ENCODE peak calls at places on chromosome 6, in four cellular contexts. L is fibroblast of villous mesenchyme; J is upper lobe of left lung; A is CD4-positive, alpha-beta T cell. X is an unnamed sample.

GRCh38 chr6:144534123-144534676 is 249.1 kb downstream of the UTRN start:
- DNase-seq in J (no peak), L (no peak), A (no peak), X (no peak)

GRCh38 chr6:41097467-41098090 is 24.8 kb downstream of the NFYA start:
- DNase-seq in A (no peak), J (no peak), L (peak; percentile 54), X (no peak)

GRCh38 chr6:102028173-102028572 is 634.7 kb downstream of the GRIK2 start:
- DNase-seq in A (no peak), J (no peak), L (no peak), X (no peak)

GRCh38 chr6:72905705-72906478 is 284.0 kb downstream of the KCNQ5 start:
- DNase-seq in A (no peak), J (no peak), L (no peak), X (no peak)

GRCh38 chr6:78492351-78493010 is 374.9 kb upstream of the IRAK1BP1 start:
- DNase-seq in J (no peak), L (peak; percentile 32), A (no peak), X (no peak)

GRCh38 chr6:15073883-15074465 is 171.9 kb upstream of the JARID2 start:
- DNase-seq in J (no peak), A (no peak), L (no peak), X (no peak)

GRCh38 chr6:110554966-110555460 is 78.6 kb upstream of the SLC22A16 start:
- DNase-seq in A (no peak), J (no peak), L (no peak), X (no peak)

GRCh38 chr6:4301871-4302270 is 166.5 kb upstream of the ECI2 start:
- DNase-seq in L (no peak), A (no peak), J (no peak), X (no peak)

GRCh38 chr6:7671581-7671980 is 54.3 kb upstream of the BMP6 start:
- DNase-seq in L (peak; percentile 25), J (no peak), A (no peak), X (no peak)

GRCh38 chr6:88629838-88630462 is 333.5 kb downstream of the RNGTT start:
- DNase-seq in J (no peak), L (no peak), A (no peak), X (no peak)

GRCh38 chr6:35400901-35401311 is 51.2 kb upstream of the FANCE start:
- DNase-seq in A (no peak), J (no peak), L (no peak), X (no peak)

GRCh38 chr6:159101656-159102055 is 56.9 kb upstream of the TAGAP start:
- DNase-seq in L (no peak), A (no peak), J (no peak), X (no peak)

GRCh38 chr6:16651871-16652270 is 109.4 kb downstream of the ATXN1 start:
- DNase-seq in L (no peak), J (no peak), A (no peak), X (no peak)

GRCh38 chr6:168371989-168372711 is 52.6 kb upstream of the DACT2 start:
- DNase-seq in J (peak; percentile 58), L (no peak), A (no peak), X (no peak)

GRCh38 chr6:97186416-97186999 is 96.5 kb downstream of the MMS22L start:
- DNase-seq in J (no peak), A (peak; percentile 60), L (peak; percentile 72), X (peak; percentile 15)

GRCh38 chr6:14211596-14211961 is 94.0 kb downstream of the CD83 start:
- DNase-seq in L (peak; percentile 54), A (peak; percentile 36), J (peak; percentile 87), X (no peak)

GRCh38 chr6:106411643-106412200 is 51.2 kb downstream of the CRYBG1 start:
- DNase-seq in A (no peak), J (no peak), L (no peak), X (no peak)

GRCh38 chr6:149170564-149171452 is 146.7 kb upstream of the TAB2 start:
- DNase-seq in J (no peak), L (peak; percentile 39), A (no peak), X (no peak)

GRCh38 chr6:40882321-40882720 is 156.7 kb downstream of the UNC5CL start:
- DNase-seq in L (no peak), J (peak; percentile 29), A (no peak), X (no peak)

GRCh38 chr6:111692327-111693164 is 86.9 kb upstream of the TRAF3IP2 start:
- DNase-seq in A (no peak), L (no peak), J (peak; percentile 36), X (no peak)

GRCh38 chr6:140346461-140346860 is 972.0 kb upstream of the CITED2 start:
- DNase-seq in J (no peak), L (peak; percentile 81), A (no peak), X (no peak)

GRCh38 chr6:71123051-71123450 is 165.6 kb upstream of the OGFRL1 start:
- DNase-seq in A (no peak), L (peak; percentile 47), J (no peak), X (no peak)

GRCh38 chr6:163766936-163767335 is 352.4 kb downstream of the QKI start:
- DNase-seq in J (no peak), L (no peak), A (no peak), X (no peak)

GRCh38 chr6:163324928-163325784 is 89.4 kb upstream of the QKI start:
- DNase-seq in J (no peak), L (peak; percentile 39), A (no peak), X (no peak)

GRCh38 chr6:65760285-65760684 is 53.3 kb upstream of the EYS start:
- DNase-seq in J (no peak), A (no peak), L (no peak), X (no peak)

GRCh38 chr6:9250852-9251251 is 815.5 kb upstream of the SLC35B3 start:
- DNase-seq in J (no peak), A (no peak), L (peak; percentile 44), X (no peak)

GRCh38 chr6:133610271-133610840 is 278.6 kb upstream of the TCF21 start:
- DNase-seq in A (no peak), J (no peak), L (peak; percentile 84), X (no peak)

GRCh38 chr6:134041093-134041492 is 11.3 kb downstream of the SLC2A12 start:
- DNase-seq in J (no peak), A (no peak), L (peak; percentile 62), X (no peak)

GRCh38 chr6:18405477-18406293 is 18.5 kb downstream of the RNF144B start:
- DNase-seq in L (peak; percentile 83), J (no peak), A (no peak), X (no peak)

GRCh38 chr6:4128748-4129147 is 6.6 kb downstream of the ECI2 start:
- DNase-seq in L (peak; percentile 47), J (no peak), A (no peak), X (no peak)

GRCh38 chr6:18359237-18359885 is 27.8 kb upstream of the RNF144B start:
- DNase-seq in L (no peak), J (no peak), A (no peak), X (no peak)

GRCh38 chr6:105511639-105512038 is 108.8 kb upstream of the PREP start:
- DNase-seq in J (no peak), L (no peak), A (no peak), X (no peak)

GRCh38 chr6:137218473-137218916 is 690 bp downstream of the IFNGR1 start:
- DNase-seq in L (peak; percentile 76), A (peak; percentile 26), J (no peak), X (no peak)

GRCh38 chr6:150937126-150937906 is 71.8 kb downstream of the MTHFD1L start:
- DNase-seq in J (no peak), A (no peak), L (no peak), X (no peak)

GRCh38 chr6:57259064-57259463 is 37.0 kb upstream of the RAB23 start:
- DNase-seq in L (no peak), A (no peak), J (no peak), X (no peak)

GRCh38 chr6:66232890-66233289 is 525.9 kb upstream of the EYS start:
- DNase-seq in J (no peak), A (no peak), L (no peak), X (no peak)

DNA sequence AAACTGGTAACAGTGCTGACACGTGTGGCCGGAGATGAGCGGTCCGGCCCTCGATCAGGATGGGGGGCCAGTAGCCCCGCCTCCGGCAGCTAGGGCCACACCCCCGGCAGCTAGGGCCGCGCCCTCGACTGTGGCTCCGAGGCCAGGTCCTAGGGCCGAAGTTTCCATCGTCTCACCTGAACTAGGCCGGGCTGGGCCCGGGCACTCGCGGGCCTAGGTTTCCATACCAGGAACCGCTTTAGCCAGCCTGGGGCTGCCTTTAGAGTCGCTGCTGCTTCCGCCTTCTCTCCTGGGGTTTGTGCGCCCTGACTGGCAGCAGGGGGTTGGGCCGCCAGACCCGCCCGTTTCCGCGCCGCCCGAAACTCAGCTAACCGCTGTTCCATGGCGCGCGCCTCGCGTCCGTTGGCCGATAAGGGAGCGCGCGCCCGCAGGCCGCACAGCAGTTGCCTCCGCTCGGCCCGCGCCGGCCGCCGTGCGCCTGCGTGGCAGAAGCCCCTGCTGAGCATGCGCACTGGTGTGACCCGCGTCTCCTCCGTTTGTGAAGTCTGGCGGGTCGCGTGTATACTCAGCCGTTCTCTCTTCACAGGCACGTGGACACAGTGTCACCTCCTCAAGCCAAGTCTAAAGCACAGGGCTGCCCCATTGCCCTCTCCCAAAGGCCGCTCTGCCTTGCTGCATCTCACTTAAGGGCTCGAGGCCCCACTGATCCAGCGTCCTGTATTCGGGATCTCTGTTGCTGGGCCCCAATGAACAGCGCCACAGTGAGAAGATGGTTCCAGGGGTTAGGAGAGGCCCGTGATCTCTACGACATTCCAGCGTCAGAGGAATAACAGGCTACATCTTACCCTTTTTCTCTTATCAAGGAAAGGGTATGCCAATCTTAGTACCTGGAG is at the start of gene SAYSD1:
- DNase-seq in L (peak; percentile 88), J (peak; percentile 98), A (peak; percentile 87), X (peak; percentile 93)
- TF ChIP-seq CTCF in L (no peak), J (peak; percentile 29), A (no peak), X (no peak)

DNA sequence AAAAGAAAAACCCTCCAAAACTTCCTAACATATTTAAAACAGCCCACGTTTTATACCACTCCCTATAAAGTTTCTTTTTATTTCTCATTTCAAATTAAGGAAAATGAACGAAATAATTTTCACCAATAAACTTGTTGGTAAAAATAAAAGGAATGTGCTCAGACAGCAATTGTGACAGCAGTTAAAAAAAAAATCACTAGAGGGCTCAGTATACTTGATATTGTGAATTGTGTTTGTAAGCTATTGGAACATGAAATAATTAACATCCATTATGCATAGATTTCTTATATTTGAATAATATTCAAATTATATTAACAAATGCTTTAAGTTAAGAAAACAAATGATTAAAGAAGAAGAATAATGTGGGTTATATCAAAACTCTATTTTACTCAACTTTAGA is 105.5 kb downstream of the ASCC3 start:
- DNase-seq in J (no peak), A (no peak), L (peak; percentile 18), X (no peak)
- TF ChIP-seq CTCF in J (no peak), A (no peak), L (peak; percentile 20), X (no peak)

DNA sequence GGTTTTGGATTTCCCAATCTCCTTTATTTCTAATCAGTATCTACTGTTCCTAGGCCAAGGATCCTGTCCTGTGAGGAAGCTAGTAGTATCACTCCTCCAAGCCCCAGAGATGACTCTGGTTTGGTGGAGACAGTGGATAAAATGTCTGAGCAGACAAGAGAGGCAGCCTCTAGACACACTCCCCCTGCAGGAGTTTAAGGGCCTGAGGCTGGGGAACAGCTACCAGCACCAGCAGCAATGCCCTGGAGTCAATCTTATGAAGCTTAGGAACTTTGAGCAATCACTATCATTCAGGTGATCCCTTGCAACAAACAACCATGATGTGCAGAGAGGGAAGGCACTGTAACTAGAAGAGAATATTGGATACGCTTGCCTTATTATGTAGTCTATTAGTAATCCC is 384.7 kb upstream of the ID4 start:
- DNase-seq in A (no peak), J (no peak), L (no peak), X (no peak)
- TF ChIP-seq CTCF in A (no peak), J (no peak), L (no peak), X (no peak)

GRCh38 chr6:25869840-25870239 is 4.2 kb downstream of the SLC17A3 start:
- DNase-seq in J (no peak), A (no peak), L (no peak), X (no peak)
- TF ChIP-seq CTCF in J (no peak), A (no peak), L (no peak), X (no peak)